ENCODE peak calls at places on chromosomes 2 and 18, in nine cellular contexts. E, M, S, N, Z, B, Y, H and T are unnamed samples.

GRCh38 chr2:233487748-233488345 is 78.7 kb downstream of the USP40 start:
- DNase-seq in E (no peak), H (no peak), Z (no peak), M (no peak), N (no peak), Y (no peak), B (no peak), S (no peak), T (no peak)

GRCh38 chr2:177568393-177568792 is 175.8 kb downstream of the AGPS start:
- DNase-seq in M (no peak), E (no peak), N (no peak), Z (no peak), B (no peak), S (no peak), H (no peak), Y (no peak), T (no peak)

GRCh38 chr2:239391286-239392071 is 9.3 kb downstream of the HDAC4 start:
- DNase-seq in N (no peak), Z (no peak), E (no peak), H (no peak), B (no peak), Y (no peak), M (no peak), S (no peak), T (no peak)

GRCh38 chr2:124822516-124822915 is 797.4 kb downstream of the CNTNAP5 start:
- DNase-seq in H (no peak), M (no peak), Y (no peak), E (no peak), Z (no peak), S (no peak), N (no peak), B (no peak), T (no peak)

GRCh38 chr2:195026261-195026660 is 630.8 kb upstream of the SLC39A10 start:
- DNase-seq in E (no peak), Z (no peak), B (no peak), S (no peak), H (no peak), Y (no peak), M (no peak), N (no peak), T (peak)

GRCh38 chr2:178279142-178279541 is 84.8 kb downstream of the OSBPL6 start:
- DNase-seq in B (no peak), E (no peak), Y (no peak), H (no peak), S (no peak), Z (peak), N (peak), M (no peak), T (peak)

GRCh38 chr18:26190506-26190905 is 35.7 kb upstream of the TAF4B start:
- DNase-seq in B (peak), M (no peak), Y (peak), E (no peak), S (no peak), Z (no peak), N (no peak), H (no peak), T (no peak)

GRCh38 chr2:169363570-169364150 is 1.3 kb upstream of the LRP2 start:
- DNase-seq in B (peak), Z (no peak), S (no peak), M (peak), H (peak), N (no peak), E (peak), Y (peak), T (no peak)

GRCh38 chr2:225122007-225122406 is 79.7 kb upstream of the DOCK10 start:
- DNase-seq in S (no peak), E (no peak), M (no peak), N (no peak), Z (no peak), H (no peak), B (no peak), Y (no peak), T (no peak)

GRCh38 chr2:176488446-176488845 is 219.2 kb downstream of the MTX2 start:
- DNase-seq in Y (no peak), Z (no peak), M (no peak), S (no peak), N (no peak), E (no peak), H (no peak), B (no peak), T (no peak)

GRCh38 chr2:102208774-102209173 is 22.0 kb downstream of the IL1RL2 start:
- DNase-seq in E (no peak), H (no peak), Z (no peak), B (no peak), N (no peak), Y (no peak), M (no peak), S (no peak), T (no peak)

GRCh38 chr2:217127744-217128143 is 267.9 kb upstream of the TNP1 start:
- DNase-seq in Y (no peak), B (no peak), H (peak), E (no peak), N (no peak), Z (no peak), S (no peak), M (no peak), T (no peak)

GRCh38 chr2:34656632-34657031 is 1057.5 kb upstream of the FAM98A start:
- DNase-seq in Y (no peak), H (no peak), S (no peak), Z (no peak), M (no peak), E (no peak), N (no peak), B (no peak), T (no peak)

GRCh38 chr18:55510809-55511208 is 77.2 kb downstream of the TCF4 start:
- DNase-seq in Z (peak), E (peak), N (peak), Y (no peak), B (no peak), S (no peak), H (no peak), M (no peak), T (no peak)

GRCh38 chr2:46518848-46519247 is 39.5 kb downstream of the TMEM247 start:
- DNase-seq in H (no peak), N (no peak), M (no peak), Z (no peak), B (no peak), E (peak), S (no peak), Y (no peak), T (no peak)

GRCh38 chr2:28442328-28442727 is 49.7 kb downstream of the FOSL2 start:
- DNase-seq in B (no peak), N (no peak), E (no peak), M (no peak), Y (no peak), H (no peak), Z (no peak), S (no peak), T (no peak)

GRCh38 chr18:67932261-67932660 is 415.7 kb upstream of the DSEL start:
- DNase-seq in B (no peak), Z (no peak), Y (no peak), E (peak), M (no peak), H (no peak), N (no peak), S (no peak), T (no peak)

GRCh38 chr2:206989306-206989705 is 50.0 kb downstream of the CPO start:
- DNase-seq in M (peak), B (no peak), S (no peak), E (peak), Y (peak), N (no peak), Z (peak), H (peak), T (peak)

GRCh38 chr2:112938904-112939303 is 27.9 kb downstream of the IL37 start:
- DNase-seq in Y (no peak), N (no peak), Z (peak), M (no peak), B (no peak), S (no peak), E (no peak), H (no peak), T (peak)

GRCh38 chr2:79393107-79393506 is 119.7 kb upstream of the CTNNA2 start:
- DNase-seq in B (no peak), S (no peak), H (no peak), E (no peak), N (no peak), Z (no peak), Y (no peak), M (no peak), T (no peak)

GRCh38 chr18:73679941-73680700 is 467.5 kb downstream of the FBXO15 start:
- DNase-seq in B (no peak), N (no peak), E (no peak), Y (no peak), Z (peak), H (no peak), S (no peak), M (no peak), T (no peak)

GRCh38 chr18:23593720-23594119 is 7.4 kb upstream of the NPC1 start:
- DNase-seq in E (no peak), B (no peak), Y (no peak), N (peak), S (no peak), H (no peak), Z (peak), M (no peak), T (peak)

GRCh38 chr2:3001595-3002184 is 375.9 kb downstream of the EIPR1 start:
- DNase-seq in Y (no peak), N (no peak), M (no peak), B (no peak), Z (no peak), E (peak), H (no peak), S (no peak), T (no peak)

GRCh38 chr2:160156084-160156483 is 44.0 kb downstream of the ITGB6 start:
- DNase-seq in S (no peak), H (no peak), N (no peak), E (no peak), Y (no peak), Z (peak), M (no peak), B (no peak), T (no peak)

GRCh38 chr18:68667121-68667520 is 47.8 kb downstream of the TMX3 start:
- DNase-seq in S (no peak), E (no peak), B (no peak), N (no peak), M (no peak), Y (no peak), H (no peak), Z (peak), T (no peak)

GRCh38 chr2:66581461-66582363 is 146.8 kb downstream of the MEIS1 start:
- DNase-seq in Y (no peak), H (no peak), N (no peak), S (peak), B (no peak), M (no peak), E (no peak), Z (peak), T (no peak)